ENCODE peak calls at places on chromosome 2, in seven cellular contexts. One of them, this sample, is unnamed.
A peak's percentile ranks its signal among the peaks of the same experiment; 100 is the strongest.

GRCh38 chr2:168997113-168997512 is 34.0 kb downstream of the ABCB11 start:
- DNase-seq in colonic mucosa: no peak
- DNase-seq in AG09309: no peak
- DNase-seq in endothelial cell: no peak
- DNase-seq in GM12864: no peak
- DNase-seq in A549: no peak
- DNase-seq in cardiac fibroblast: peak; percentile 86
- DNase-seq in this sample: no peak

GRCh38 chr2:141957321-141957720 is 173.5 kb downstream of the LRP1B start:
- DNase-seq in colonic mucosa: no peak
- DNase-seq in AG09309: no peak
- DNase-seq in endothelial cell: no peak
- DNase-seq in GM12864: no peak
- DNase-seq in A549: no peak
- DNase-seq in cardiac fibroblast: no peak
- DNase-seq in this sample: no peak

GRCh38 chr2:46184794-46185583 is 112.2 kb upstream of the EPAS1 start:
- DNase-seq in colonic mucosa: no peak
- DNase-seq in AG09309: no peak
- DNase-seq in endothelial cell: no peak
- DNase-seq in GM12864: no peak
- DNase-seq in A549: peak; percentile 35
- DNase-seq in cardiac fibroblast: no peak
- DNase-seq in this sample: no peak

GRCh38 chr2:137644689-137645088 is 319.6 kb upstream of the HNMT start:
- DNase-seq in colonic mucosa: no peak
- DNase-seq in AG09309: no peak
- DNase-seq in endothelial cell: no peak
- DNase-seq in GM12864: no peak
- DNase-seq in A549: no peak
- DNase-seq in cardiac fibroblast: no peak
- DNase-seq in this sample: no peak

GRCh38 chr2:146927080-146927714 is 917.6 kb upstream of the ACVR2A start:
- DNase-seq in colonic mucosa: peak; percentile 40
- DNase-seq in AG09309: no peak
- DNase-seq in endothelial cell: peak; percentile 65
- DNase-seq in GM12864: no peak
- DNase-seq in A549: peak; percentile 36
- DNase-seq in cardiac fibroblast: peak; percentile 89
- DNase-seq in this sample: peak; percentile 9

GRCh38 chr2:12819098-12819465 is 102.3 kb downstream of the TRIB2 start:
- DNase-seq in colonic mucosa: peak; percentile 58
- DNase-seq in AG09309: peak; percentile 99
- DNase-seq in endothelial cell: no peak
- DNase-seq in GM12864: no peak
- DNase-seq in A549: no peak
- DNase-seq in cardiac fibroblast: peak; percentile 100
- DNase-seq in this sample: no peak

GRCh38 chr2:99939135-99939534 is 203.3 kb downstream of the AFF3 start:
- DNase-seq in colonic mucosa: no peak
- DNase-seq in AG09309: no peak
- DNase-seq in endothelial cell: no peak
- DNase-seq in GM12864: no peak
- DNase-seq in A549: no peak
- DNase-seq in cardiac fibroblast: no peak
- DNase-seq in this sample: no peak

GRCh38 chr2:121489284-121489683 is 41.4 kb upstream of the RNU4ATAC start:
- DNase-seq in colonic mucosa: no peak
- DNase-seq in AG09309: no peak
- DNase-seq in endothelial cell: no peak
- DNase-seq in GM12864: no peak
- DNase-seq in A549: peak; percentile 42
- DNase-seq in cardiac fibroblast: peak; percentile 47
- DNase-seq in this sample: no peak

GRCh38 chr2:15730545-15731212 is 139.0 kb downstream of the DDX1 start:
- DNase-seq in colonic mucosa: peak; percentile 86
- DNase-seq in AG09309: peak; percentile 55
- DNase-seq in endothelial cell: no peak
- DNase-seq in GM12864: no peak
- DNase-seq in A549: peak; percentile 91
- DNase-seq in cardiac fibroblast: peak; percentile 98
- DNase-seq in this sample: no peak

GRCh38 chr2:195363496-195363895 is 293.5 kb upstream of the SLC39A10 start:
- DNase-seq in colonic mucosa: no peak
- DNase-seq in AG09309: no peak
- DNase-seq in endothelial cell: no peak
- DNase-seq in GM12864: no peak
- DNase-seq in A549: peak; percentile 13
- DNase-seq in cardiac fibroblast: no peak
- DNase-seq in this sample: no peak

GRCh38 chr2:144453486-144454158 is 66.3 kb downstream of the ZEB2 start:
- DNase-seq in colonic mucosa: no peak
- DNase-seq in AG09309: no peak
- DNase-seq in endothelial cell: no peak
- DNase-seq in GM12864: no peak
- DNase-seq in A549: no peak
- DNase-seq in cardiac fibroblast: no peak
- DNase-seq in this sample: no peak

GRCh38 chr2:10900216-10901109 is 11.3 kb upstream of the KCNF1 start:
- DNase-seq in colonic mucosa: peak; percentile 69
- DNase-seq in AG09309: no peak
- DNase-seq in endothelial cell: no peak
- DNase-seq in GM12864: no peak
- DNase-seq in A549: peak; percentile 61
- DNase-seq in cardiac fibroblast: peak; percentile 9
- DNase-seq in this sample: peak; percentile 74

GRCh38 chr2:46337208-46337994 is 40.2 kb downstream of the EPAS1 start:
- DNase-seq in colonic mucosa: no peak
- DNase-seq in AG09309: no peak
- DNase-seq in endothelial cell: no peak
- DNase-seq in GM12864: no peak
- DNase-seq in A549: no peak
- DNase-seq in cardiac fibroblast: no peak
- DNase-seq in this sample: no peak

GRCh38 chr2:233862261-233862768 is 5.9 kb downstream of the MSL3B start:
- DNase-seq in colonic mucosa: no peak
- DNase-seq in AG09309: no peak
- DNase-seq in endothelial cell: no peak
- DNase-seq in GM12864: no peak
- DNase-seq in A549: no peak
- DNase-seq in cardiac fibroblast: no peak
- DNase-seq in this sample: no peak

GRCh38 chr2:96260404-96261260 is 5.2 kb downstream of the TMEM127 start:
- DNase-seq in colonic mucosa: peak; percentile 85
- DNase-seq in AG09309: peak; percentile 64
- DNase-seq in endothelial cell: peak; percentile 51
- DNase-seq in GM12864: no peak
- DNase-seq in A549: peak; percentile 86
- DNase-seq in cardiac fibroblast: peak; percentile 88
- DNase-seq in this sample: peak; percentile 71

GRCh38 chr2:55743583-55743982 is 49.9 kb upstream of the PNPT1 start:
- DNase-seq in colonic mucosa: no peak
- DNase-seq in AG09309: peak; percentile 76
- DNase-seq in endothelial cell: no peak
- DNase-seq in GM12864: no peak
- DNase-seq in A549: no peak
- DNase-seq in cardiac fibroblast: peak; percentile 46
- DNase-seq in this sample: peak; percentile 15

GRCh38 chr2:236813806-236814205 is 244.2 kb downstream of the ACKR3 start:
- DNase-seq in colonic mucosa: no peak
- DNase-seq in AG09309: no peak
- DNase-seq in endothelial cell: no peak
- DNase-seq in GM12864: no peak
- DNase-seq in A549: no peak
- DNase-seq in cardiac fibroblast: no peak
- DNase-seq in this sample: no peak

GRCh38 chr2:200278694-200279316 is 27.7 kb upstream of the SPATS2L start:
- DNase-seq in colonic mucosa: no peak
- DNase-seq in AG09309: no peak
- DNase-seq in endothelial cell: no peak
- DNase-seq in GM12864: no peak
- DNase-seq in A549: no peak
- DNase-seq in cardiac fibroblast: no peak
- DNase-seq in this sample: no peak

GRCh38 chr2:44680983-44681481 is 260.5 kb upstream of the SIX3 start:
- DNase-seq in colonic mucosa: no peak
- DNase-seq in AG09309: no peak
- DNase-seq in endothelial cell: no peak
- DNase-seq in GM12864: no peak
- DNase-seq in A549: no peak
- DNase-seq in cardiac fibroblast: no peak
- DNase-seq in this sample: no peak

GRCh38 chr2:209147981-209148380 is 275.9 kb upstream of the MAP2 start:
- DNase-seq in colonic mucosa: no peak
- DNase-seq in AG09309: no peak
- DNase-seq in endothelial cell: no peak
- DNase-seq in GM12864: no peak
- DNase-seq in A549: no peak
- DNase-seq in cardiac fibroblast: no peak
- DNase-seq in this sample: no peak

GRCh38 chr2:151886235-151886634 is 58.0 kb upstream of the ARL5A start:
- DNase-seq in colonic mucosa: no peak
- DNase-seq in AG09309: no peak
- DNase-seq in endothelial cell: no peak
- DNase-seq in GM12864: no peak
- DNase-seq in A549: peak; percentile 23
- DNase-seq in cardiac fibroblast: no peak
- DNase-seq in this sample: no peak

GRCh38 chr2:20916604-20917286 is 93.8 kb upstream of the LDAH start:
- DNase-seq in colonic mucosa: no peak
- DNase-seq in AG09309: no peak
- DNase-seq in endothelial cell: no peak
- DNase-seq in GM12864: no peak
- DNase-seq in A549: peak; percentile 47
- DNase-seq in cardiac fibroblast: peak; percentile 10
- DNase-seq in this sample: no peak

GRCh38 chr2:33645861-33646260 is 46.8 kb upstream of the FAM98A start:
- DNase-seq in colonic mucosa: no peak
- DNase-seq in AG09309: no peak
- DNase-seq in endothelial cell: no peak
- DNase-seq in GM12864: no peak
- DNase-seq in A549: no peak
- DNase-seq in cardiac fibroblast: peak; percentile 2
- DNase-seq in this sample: no peak

GRCh38 chr2:33650171-33650570 is 51.1 kb upstream of the FAM98A start:
- DNase-seq in colonic mucosa: no peak
- DNase-seq in AG09309: no peak
- DNase-seq in endothelial cell: no peak
- DNase-seq in GM12864: no peak
- DNase-seq in A549: no peak
- DNase-seq in cardiac fibroblast: no peak
- DNase-seq in this sample: no peak

GRCh38 chr2:33644215-33644614 is 45.1 kb upstream of the FAM98A start:
- DNase-seq in colonic mucosa: no peak
- DNase-seq in AG09309: no peak
- DNase-seq in endothelial cell: no peak
- DNase-seq in GM12864: no peak
- DNase-seq in A549: no peak
- DNase-seq in cardiac fibroblast: no peak
- DNase-seq in this sample: no peak
- TF ChIP-seq CTCF in colonic mucosa: no peak
- TF ChIP-seq CTCF in AG09309: no peak
- TF ChIP-seq CTCF in endothelial cell: no peak
- TF ChIP-seq CTCF in GM12864: no peak
- TF ChIP-seq CTCF in A549: no peak
- TF ChIP-seq CTCF in cardiac fibroblast: no peak
- TF ChIP-seq CTCF in this sample: no peak

GRCh38 chr2:240989451-240990265 is 8.8 kb upstream of the SNED1 start:
- DNase-seq in colonic mucosa: no peak
- DNase-seq in AG09309: no peak
- DNase-seq in endothelial cell: peak; percentile 54
- DNase-seq in GM12864: no peak
- DNase-seq in A549: peak; percentile 74
- DNase-seq in cardiac fibroblast: peak; percentile 42
- DNase-seq in this sample: no peak
- TF ChIP-seq CTCF in colonic mucosa: peak; percentile 27
- TF ChIP-seq CTCF in AG09309: peak; percentile 69
- TF ChIP-seq CTCF in endothelial cell: no peak
- TF ChIP-seq CTCF in GM12864: peak; percentile 74
- TF ChIP-seq CTCF in A549: peak; percentile 61
- TF ChIP-seq CTCF in cardiac fibroblast: peak; percentile 46
- TF ChIP-seq CTCF in this sample: no peak

DNA sequence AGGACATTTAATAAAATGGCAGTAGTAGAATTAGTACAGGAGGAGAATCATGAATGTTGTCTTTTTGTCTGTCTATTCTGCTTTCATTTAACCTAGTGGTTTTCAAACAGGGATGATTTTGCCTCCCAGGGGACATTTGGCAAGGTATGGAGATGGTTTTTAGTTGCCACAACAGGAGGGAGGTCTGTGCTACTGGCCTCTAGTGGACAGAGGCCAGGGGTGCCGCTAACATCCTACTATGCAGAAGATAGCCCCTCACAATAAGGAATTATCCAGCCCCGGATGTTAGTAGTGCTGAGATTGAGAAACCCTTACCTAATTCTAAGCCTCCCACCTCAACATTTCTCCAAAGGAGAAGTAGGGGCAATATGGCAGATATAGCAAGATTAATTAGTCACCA is 18.3 kb downstream of the FASTKD2 start:
- DNase-seq in colonic mucosa: no peak
- DNase-seq in AG09309: no peak
- DNase-seq in endothelial cell: peak; percentile 32
- DNase-seq in GM12864: no peak
- DNase-seq in A549: peak; percentile 19
- DNase-seq in cardiac fibroblast: peak; percentile 10
- DNase-seq in this sample: no peak
- TF ChIP-seq CTCF in colonic mucosa: no peak
- TF ChIP-seq CTCF in AG09309: peak; percentile 60
- TF ChIP-seq CTCF in endothelial cell: no peak
- TF ChIP-seq CTCF in GM12864: peak; percentile 49
- TF ChIP-seq CTCF in A549: peak; percentile 46
- TF ChIP-seq CTCF in cardiac fibroblast: peak; percentile 65
- TF ChIP-seq CTCF in this sample: peak; percentile 14

DNA sequence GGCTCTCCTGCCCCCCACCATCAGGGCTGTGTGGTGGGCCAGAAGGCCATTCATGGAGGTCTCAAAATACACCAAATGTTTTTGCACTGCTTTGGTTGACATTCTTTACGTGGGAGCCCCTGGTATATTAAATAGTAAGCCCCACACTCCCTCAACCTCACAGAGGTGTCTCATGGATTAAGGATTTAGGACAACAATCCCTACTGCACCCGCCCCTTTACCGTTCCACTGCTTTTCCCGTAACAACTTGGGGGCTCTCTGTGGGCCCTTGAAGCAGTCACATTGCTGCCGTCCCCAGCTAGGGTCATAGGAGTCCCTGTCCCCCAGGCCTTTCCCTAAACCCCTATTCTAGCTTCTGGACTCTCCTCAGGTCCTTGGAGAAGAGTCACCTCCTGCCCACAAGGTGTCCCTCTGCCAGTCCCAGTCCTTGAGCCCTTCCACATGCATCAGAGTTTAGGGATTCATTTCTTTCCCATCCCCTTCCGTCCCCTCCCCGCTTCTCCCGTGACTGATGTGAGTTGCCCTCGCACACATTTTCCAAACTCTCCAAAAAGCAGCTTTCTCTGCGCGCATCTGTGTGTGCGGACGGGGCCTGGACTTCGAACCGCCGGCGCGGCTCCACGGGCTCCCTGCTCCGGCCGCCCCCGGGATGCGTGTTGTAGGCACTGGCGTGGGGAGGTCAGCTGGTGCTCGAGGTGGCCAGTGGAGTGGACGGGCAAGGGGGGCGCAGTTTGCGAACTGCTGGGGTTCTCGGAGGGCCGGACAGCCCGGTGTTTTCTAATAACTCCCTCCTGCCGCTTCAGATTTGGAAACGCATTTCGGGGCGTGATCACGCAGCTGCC is 84.8 kb downstream of the LYPD1 start:
- DNase-seq in colonic mucosa: peak; percentile 14
- DNase-seq in AG09309: no peak
- DNase-seq in endothelial cell: no peak
- DNase-seq in GM12864: no peak
- DNase-seq in A549: no peak
- DNase-seq in cardiac fibroblast: no peak
- DNase-seq in this sample: no peak
- TF ChIP-seq CTCF in colonic mucosa: no peak
- TF ChIP-seq CTCF in AG09309: no peak
- TF ChIP-seq CTCF in endothelial cell: no peak
- TF ChIP-seq CTCF in GM12864: no peak
- TF ChIP-seq CTCF in A549: no peak
- TF ChIP-seq CTCF in cardiac fibroblast: no peak
- TF ChIP-seq CTCF in this sample: no peak

This sample was measured in GM20000.